ENCODE peak calls at places on chromosome 17, in ten cellular contexts. One of them, this sample, is unnamed.

GRCh38 chr17:38449364-38449763 is 21.1 kb downstream of the ARHGAP23 start:
- DNase-seq in body of pancreas: no peak
- DNase-seq in left ventricle myocardium inferior: no peak
- DNase-seq in neural progenitor cell: no peak
- DNase-seq in tibial nerve: no peak
- DNase-seq in fibroblast of lung: no peak
- DNase-seq in left lung: no peak
- DNase-seq in IMR-90: no peak
- DNase-seq in uterus: no peak
- DNase-seq in K562: no peak
- DNase-seq in this sample: no peak

GRCh38 chr17:75228305-75228704 is 22.8 kb downstream of the NUP85 start:
- DNase-seq in body of pancreas: no peak
- DNase-seq in left ventricle myocardium inferior: no peak
- DNase-seq in neural progenitor cell: no peak
- DNase-seq in tibial nerve: no peak
- DNase-seq in fibroblast of lung: no peak
- DNase-seq in left lung: no peak
- DNase-seq in IMR-90: no peak
- DNase-seq in uterus: no peak
- DNase-seq in K562: no peak
- DNase-seq in this sample: no peak

GRCh38 chr17:50263293-50264262 is 10.7 kb upstream of the TMEM92 start:
- DNase-seq in body of pancreas: no peak
- DNase-seq in left ventricle myocardium inferior: no peak
- DNase-seq in neural progenitor cell: no peak
- DNase-seq in tibial nerve: no peak
- DNase-seq in fibroblast of lung: no peak
- DNase-seq in left lung: no peak
- DNase-seq in IMR-90: no peak
- DNase-seq in uterus: peak
- DNase-seq in K562: peak
- DNase-seq in this sample: peak

GRCh38 chr17:72946696-72947095 is 145.8 kb downstream of the SLC39A11 start:
- DNase-seq in body of pancreas: no peak
- DNase-seq in left ventricle myocardium inferior: no peak
- DNase-seq in neural progenitor cell: peak
- DNase-seq in tibial nerve: no peak
- DNase-seq in fibroblast of lung: no peak
- DNase-seq in left lung: no peak
- DNase-seq in IMR-90: no peak
- DNase-seq in uterus: no peak
- DNase-seq in K562: no peak
- DNase-seq in this sample: no peak

GRCh38 chr17:249236-249993 is 68.0 kb upstream of the DOC2B start:
- DNase-seq in body of pancreas: peak
- DNase-seq in left ventricle myocardium inferior: peak
- DNase-seq in neural progenitor cell: no peak
- DNase-seq in tibial nerve: no peak
- DNase-seq in fibroblast of lung: no peak
- DNase-seq in left lung: peak
- DNase-seq in IMR-90: no peak
- DNase-seq in uterus: peak
- DNase-seq in K562: no peak
- DNase-seq in this sample: no peak

GRCh38 chr17:47698749-47699535 is 5.0 kb downstream of the TBKBP1 start:
- DNase-seq in body of pancreas: peak
- DNase-seq in left ventricle myocardium inferior: peak
- DNase-seq in neural progenitor cell: peak
- DNase-seq in tibial nerve: no peak
- DNase-seq in fibroblast of lung: peak
- DNase-seq in left lung: peak
- DNase-seq in IMR-90: peak
- DNase-seq in uterus: peak
- DNase-seq in K562: peak
- DNase-seq in this sample: peak

GRCh38 chr17:74180336-74180735 is 23.1 kb upstream of the RPL38 start:
- DNase-seq in body of pancreas: no peak
- DNase-seq in left ventricle myocardium inferior: no peak
- DNase-seq in neural progenitor cell: peak
- DNase-seq in tibial nerve: no peak
- DNase-seq in fibroblast of lung: no peak
- DNase-seq in left lung: no peak
- DNase-seq in IMR-90: no peak
- DNase-seq in uterus: no peak
- DNase-seq in K562: no peak
- DNase-seq in this sample: peak

GRCh38 chr17:39195568-39196160 is 1.8 kb downstream of the CACNB1 start:
- DNase-seq in body of pancreas: no peak
- DNase-seq in left ventricle myocardium inferior: no peak
- DNase-seq in neural progenitor cell: no peak
- DNase-seq in tibial nerve: no peak
- DNase-seq in fibroblast of lung: no peak
- DNase-seq in left lung: no peak
- DNase-seq in IMR-90: no peak
- DNase-seq in uterus: no peak
- DNase-seq in K562: no peak
- DNase-seq in this sample: no peak

GRCh38 chr17:18224428-18225120 is 861 bp upstream of the LLGL1 start:
- DNase-seq in body of pancreas: no peak
- DNase-seq in left ventricle myocardium inferior: peak
- DNase-seq in neural progenitor cell: peak
- DNase-seq in tibial nerve: no peak
- DNase-seq in fibroblast of lung: peak
- DNase-seq in left lung: no peak
- DNase-seq in IMR-90: peak
- DNase-seq in uterus: peak
- DNase-seq in K562: no peak
- DNase-seq in this sample: peak

GRCh38 chr17:4538236-4539002 is 16.8 kb downstream of the MYBBP1A start:
- DNase-seq in body of pancreas: no peak
- DNase-seq in left ventricle myocardium inferior: no peak
- DNase-seq in neural progenitor cell: no peak
- DNase-seq in tibial nerve: no peak
- DNase-seq in fibroblast of lung: no peak
- DNase-seq in left lung: peak
- DNase-seq in IMR-90: no peak
- DNase-seq in uterus: no peak
- DNase-seq in K562: no peak
- DNase-seq in this sample: no peak

GRCh38 chr17:75361996-75362395 is 43.5 kb downstream of the GRB2 start:
- DNase-seq in body of pancreas: no peak
- DNase-seq in left ventricle myocardium inferior: no peak
- DNase-seq in neural progenitor cell: no peak
- DNase-seq in tibial nerve: no peak
- DNase-seq in fibroblast of lung: no peak
- DNase-seq in left lung: no peak
- DNase-seq in IMR-90: no peak
- DNase-seq in uterus: no peak
- DNase-seq in K562: no peak
- DNase-seq in this sample: no peak

GRCh38 chr17:76869209-76869877 is 1.1 kb downstream of the MGAT5B start:
- DNase-seq in body of pancreas: no peak
- DNase-seq in left ventricle myocardium inferior: no peak
- DNase-seq in neural progenitor cell: peak
- DNase-seq in tibial nerve: no peak
- DNase-seq in fibroblast of lung: no peak
- DNase-seq in left lung: no peak
- DNase-seq in IMR-90: no peak
- DNase-seq in uterus: no peak
- DNase-seq in K562: no peak
- DNase-seq in this sample: no peak

GRCh38 chr17:59752446-59752845 is 45.0 kb downstream of the VMP1 start:
- DNase-seq in body of pancreas: no peak
- DNase-seq in left ventricle myocardium inferior: no peak
- DNase-seq in neural progenitor cell: no peak
- DNase-seq in tibial nerve: no peak
- DNase-seq in fibroblast of lung: no peak
- DNase-seq in left lung: no peak
- DNase-seq in IMR-90: peak
- DNase-seq in uterus: no peak
- DNase-seq in K562: no peak
- DNase-seq in this sample: no peak

GRCh38 chr17:28488884-28489276 is 15.4 kb downstream of the SLC13A2 start:
- DNase-seq in body of pancreas: no peak
- DNase-seq in left ventricle myocardium inferior: no peak
- DNase-seq in neural progenitor cell: no peak
- DNase-seq in tibial nerve: no peak
- DNase-seq in fibroblast of lung: no peak
- DNase-seq in left lung: no peak
- DNase-seq in IMR-90: no peak
- DNase-seq in uterus: no peak
- DNase-seq in K562: no peak
- DNase-seq in this sample: no peak

GRCh38 chr17:77233635-77234334 is 93.0 kb downstream of the SEC14L1 start:
- DNase-seq in body of pancreas: no peak
- DNase-seq in left ventricle myocardium inferior: no peak
- DNase-seq in neural progenitor cell: no peak
- DNase-seq in tibial nerve: no peak
- DNase-seq in fibroblast of lung: peak
- DNase-seq in left lung: no peak
- DNase-seq in IMR-90: peak
- DNase-seq in uterus: peak
- DNase-seq in K562: peak
- DNase-seq in this sample: no peak

GRCh38 chr17:56679767-56680422 is 86.4 kb downstream of the NOG start:
- DNase-seq in body of pancreas: no peak
- DNase-seq in left ventricle myocardium inferior: no peak
- DNase-seq in neural progenitor cell: no peak
- DNase-seq in tibial nerve: no peak
- DNase-seq in fibroblast of lung: no peak
- DNase-seq in left lung: no peak
- DNase-seq in IMR-90: no peak
- DNase-seq in uterus: no peak
- DNase-seq in K562: no peak
- DNase-seq in this sample: no peak
- H3K27ac ChIP-seq in body of pancreas: no peak
- H3K27ac ChIP-seq in left ventricle myocardium inferior: no peak
- H3K27ac ChIP-seq in neural progenitor cell: no peak
- H3K27ac ChIP-seq in tibial nerve: no peak
- H3K27ac ChIP-seq in fibroblast of lung: no peak
- H3K27ac ChIP-seq in left lung: no peak
- H3K27ac ChIP-seq in IMR-90: no peak
- H3K27ac ChIP-seq in uterus: no peak
- H3K27ac ChIP-seq in K562: no peak
- H3K27ac ChIP-seq in this sample: no peak

GRCh38 chr17:42154514-42154883 is 290 bp downstream of the RAB5C start:
- DNase-seq in body of pancreas: no peak
- DNase-seq in left ventricle myocardium inferior: no peak
- DNase-seq in neural progenitor cell: no peak
- DNase-seq in tibial nerve: no peak
- DNase-seq in fibroblast of lung: no peak
- DNase-seq in left lung: no peak
- DNase-seq in IMR-90: no peak
- DNase-seq in uterus: no peak
- DNase-seq in K562: no peak
- DNase-seq in this sample: no peak
- TF ChIP-seq CTCF in body of pancreas: no peak
- TF ChIP-seq CTCF in left ventricle myocardium inferior: no peak
- TF ChIP-seq CTCF in neural progenitor cell: no peak
- TF ChIP-seq CTCF in tibial nerve: no peak
- TF ChIP-seq CTCF in fibroblast of lung: no peak
- TF ChIP-seq CTCF in left lung: no peak
- TF ChIP-seq CTCF in IMR-90: no peak
- TF ChIP-seq CTCF in uterus: no peak
- TF ChIP-seq CTCF in K562: no peak
- TF ChIP-seq CTCF in this sample: no peak

DNA sequence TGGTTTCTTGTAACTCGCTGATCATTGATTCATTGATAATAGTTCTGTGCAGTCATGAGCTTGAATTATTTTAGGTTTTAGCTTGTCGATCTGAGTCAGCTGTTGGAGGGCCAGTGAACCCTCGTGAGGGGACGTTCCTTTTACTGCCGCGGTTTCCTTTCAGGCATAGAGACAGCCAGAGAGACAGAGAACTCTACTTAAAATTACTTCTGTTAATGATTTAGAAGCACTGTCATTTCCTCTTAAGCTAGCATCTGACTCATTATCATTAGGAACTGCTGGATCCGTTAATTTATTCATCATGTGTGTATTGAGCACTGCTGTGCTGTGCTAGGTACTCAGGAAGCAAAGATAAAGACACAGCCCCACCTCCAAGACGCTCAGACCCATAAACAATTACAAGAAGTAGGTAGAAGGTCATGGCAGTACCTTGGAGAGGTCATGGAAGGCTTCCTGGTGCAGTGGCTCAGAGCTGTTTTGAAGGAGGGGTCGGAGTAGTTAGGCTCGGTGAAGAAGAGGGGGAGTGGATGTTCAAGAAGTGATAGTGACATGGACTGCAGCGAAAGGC is 3.2 kb downstream of the PGS1 start:
- DNase-seq in body of pancreas: no peak
- DNase-seq in left ventricle myocardium inferior: no peak
- DNase-seq in neural progenitor cell: no peak
- DNase-seq in tibial nerve: no peak
- DNase-seq in fibroblast of lung: no peak
- DNase-seq in left lung: peak
- DNase-seq in IMR-90: no peak
- DNase-seq in uterus: no peak
- DNase-seq in K562: peak
- DNase-seq in this sample: no peak
- H3K4me3 ChIP-seq in body of pancreas: no peak
- H3K4me3 ChIP-seq in left ventricle myocardium inferior: peak
- H3K4me3 ChIP-seq in neural progenitor cell: no peak
- H3K4me3 ChIP-seq in tibial nerve: no peak
- H3K4me3 ChIP-seq in fibroblast of lung: no peak
- H3K4me3 ChIP-seq in left lung: peak
- H3K4me3 ChIP-seq in IMR-90: no peak
- H3K4me3 ChIP-seq in uterus: no peak
- H3K4me3 ChIP-seq in K562: peak
- H3K4me3 ChIP-seq in this sample: no peak

DNA sequence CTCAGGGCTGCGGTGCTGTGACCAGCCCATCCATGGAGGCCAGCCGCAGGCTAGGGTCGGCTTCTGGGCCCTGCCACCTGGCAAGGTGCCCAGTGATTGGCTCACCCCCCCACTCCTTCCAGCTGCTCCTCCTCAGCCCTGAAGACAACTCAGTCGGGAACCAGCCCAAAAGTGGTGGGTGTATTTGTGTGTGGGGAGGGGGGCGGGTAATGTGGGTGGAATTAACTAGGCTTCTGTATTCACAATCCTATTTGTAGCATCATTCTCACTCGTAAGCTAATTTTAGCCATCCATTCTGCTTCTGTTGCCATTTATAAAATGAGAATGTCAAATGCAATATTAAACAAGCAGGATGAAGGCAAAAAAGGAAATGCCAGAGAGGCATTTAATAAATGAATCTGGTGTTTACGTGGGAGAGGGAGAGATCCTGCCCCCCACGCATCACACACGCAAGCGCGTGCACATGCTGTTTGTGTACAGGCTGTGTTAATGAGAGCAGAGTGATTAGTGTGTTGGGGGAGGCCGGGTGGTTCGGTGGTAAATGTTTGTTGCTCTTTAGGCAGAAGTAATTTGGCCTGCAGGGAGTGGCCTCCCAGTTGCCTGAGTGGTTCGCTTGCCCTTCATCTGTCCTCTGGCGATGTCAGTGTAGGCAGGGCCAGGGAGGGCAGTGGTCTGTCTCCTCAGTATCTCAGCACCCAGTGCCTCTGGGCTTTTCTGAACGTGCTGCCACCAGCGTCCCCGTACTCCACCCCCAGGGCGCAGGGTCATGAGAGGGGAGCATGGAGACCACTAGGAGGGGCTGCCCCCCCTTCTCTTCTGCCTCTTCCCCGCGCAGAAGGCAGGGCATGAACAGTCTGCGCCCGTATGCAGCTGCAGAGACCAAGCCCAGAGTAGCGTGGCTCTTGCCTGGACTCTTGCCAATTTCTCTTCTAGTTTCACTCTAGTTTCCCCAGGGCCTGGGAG is 140.0 kb downstream of the CCDC182 start:
- DNase-seq in body of pancreas: peak
- DNase-seq in left ventricle myocardium inferior: peak
- DNase-seq in neural progenitor cell: peak
- DNase-seq in tibial nerve: no peak
- DNase-seq in fibroblast of lung: peak
- DNase-seq in left lung: no peak
- DNase-seq in IMR-90: peak
- DNase-seq in uterus: peak
- DNase-seq in K562: no peak
- DNase-seq in this sample: peak
- H3K27ac ChIP-seq in body of pancreas: peak
- H3K27ac ChIP-seq in left ventricle myocardium inferior: peak
- H3K27ac ChIP-seq in neural progenitor cell: no peak
- H3K27ac ChIP-seq in tibial nerve: peak
- H3K27ac ChIP-seq in fibroblast of lung: no peak
- H3K27ac ChIP-seq in left lung: peak
- H3K27ac ChIP-seq in IMR-90: peak
- H3K27ac ChIP-seq in uterus: peak
- H3K27ac ChIP-seq in K562: no peak
- H3K27ac ChIP-seq in this sample: peak

This sample was measured in WERI-Rb-1.